ENCODE peak calls at places on chromosomes 12 and 14, in four cellular contexts. L is left ventricle myocardium inferior; C is CD4-positive, alpha-beta memory T cell; M is right cardiac atrium. U is an unnamed sample.

GRCh38 chr12:97609957-97610356 is 147.4 kb downstream of the RMST start:
- DNase-seq in C (no peak), L (no peak), M (no peak), U (no peak)

GRCh38 chr12:1926274-1926673 is 7.8 kb upstream of the CACNA2D4 start:
- DNase-seq in C (no peak), M (no peak), L (no peak), U (no peak)

GRCh38 chr12:3792623-3793288 is 39.8 kb upstream of the CRACR2A start:
- DNase-seq in C (no peak), L (no peak), M (no peak), U (no peak)

GRCh38 chr12:16473610-16474326 is 126.3 kb downstream of the MGST1 start:
- DNase-seq in L (no peak), C (no peak), M (no peak), U (no peak)

GRCh38 chr14:104972301-104973211 is 5.6 kb downstream of the AHNAK2 start:
- DNase-seq in M (peak; percentile 68), L (peak; percentile 17), C (no peak), U (peak; percentile 94)

GRCh38 chr12:52044284-52044983 is 6.8 kb upstream of the NR4A1 start:
- DNase-seq in C (no peak), L (peak; percentile 87), M (peak; percentile 97), U (peak; percentile 82)

GRCh38 chr12:1949771-1950470 is 31.5 kb upstream of the CACNA2D4 start:
- DNase-seq in M (peak; percentile 67), L (no peak), C (no peak), U (peak; percentile 86)

GRCh38 chr12:76018672-76019071 is 12.9 kb downstream of the PHLDA1 start:
- DNase-seq in L (no peak), C (no peak), M (no peak), U (no peak)

GRCh38 chr14:90204516-90204915 is 51.8 kb upstream of the PSMC1 start:
- DNase-seq in C (no peak), M (no peak), L (no peak), U (no peak)

GRCh38 chr14:75452900-75453816 is 25.3 kb downstream of the JDP2 start:
- DNase-seq in L (peak; percentile 64), C (no peak), M (peak; percentile 90), U (peak; percentile 95)

DNA sequence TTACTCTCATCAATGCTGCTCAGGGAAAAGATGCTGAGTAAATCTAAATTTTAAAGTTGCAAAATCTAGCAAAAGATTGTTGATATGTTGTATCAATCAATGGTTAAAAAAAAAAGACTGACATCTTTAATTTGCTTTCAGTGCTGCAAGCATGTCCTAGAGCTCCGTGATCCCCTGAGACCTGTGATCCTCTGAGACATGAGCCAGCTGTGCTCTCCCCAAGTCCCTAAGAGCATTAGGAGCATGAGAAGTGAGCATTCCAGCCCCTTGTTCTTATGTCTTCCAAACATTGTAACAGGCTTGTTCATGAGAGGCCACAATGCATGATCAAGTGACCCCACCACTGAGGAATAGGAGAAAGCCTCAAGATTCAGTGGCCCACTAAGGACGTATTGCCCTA is 116.6 kb downstream of the DAD1 start:
- DNase-seq in L (no peak), M (no peak), C (no peak), U (no peak)
- H3K4me3 ChIP-seq in L (no peak overlapping the region), M (no peak overlapping the region), C (no peak overlapping the region), U (no peak overlapping the region)

GRCh38 chr12:14840616-14841015 is 2.7 kb downstream of the ART4 start:
- DNase-seq in M (no peak), C (no peak), L (no peak), U (no peak)

GRCh38 chr12:14841761-14842160 is 1.6 kb downstream of the ART4 start:
- DNase-seq in L (peak; percentile 56), M (peak; percentile 83), C (no peak), U (no peak)

GRCh38 chr12:14836336-14837210 is 6.8 kb downstream of the ART4 start:
- DNase-seq in L (no peak), C (no peak), M (no peak), U (no peak)

GRCh38 chr12:14842315-14842714 is 1.0 kb downstream of the ART4 start:
- DNase-seq in M (no peak), L (no peak), C (no peak), U (no peak)

DNA sequence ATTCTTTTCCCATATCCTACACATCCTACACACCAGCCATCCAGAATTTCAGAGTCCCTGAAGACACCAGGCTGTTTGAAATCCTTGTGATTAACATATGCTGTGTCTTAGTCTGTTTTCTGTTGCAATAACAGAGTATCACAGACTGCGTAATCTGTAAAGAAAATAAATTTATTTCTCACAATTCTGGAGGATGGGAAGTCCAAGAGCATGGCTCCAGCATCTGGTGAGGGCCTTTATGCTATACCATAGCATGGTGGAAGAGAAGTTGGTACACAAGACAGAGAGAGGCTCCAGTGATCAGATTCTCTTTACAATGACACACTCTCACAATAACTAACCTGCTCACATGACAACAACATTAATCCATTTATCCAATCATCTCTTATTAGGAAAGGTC is 4.1 kb downstream of the ART4 start:
- DNase-seq in M (no peak), C (no peak), L (no peak), U (no peak)
- H3K4me1 ChIP-seq in M (peaks cover 11% of the 10 kb centered on the region), C (no peaks in the 10 kb centered on the region), L (peaks cover 57% of the 10 kb centered on the region), U (peaks cover 18% of the 10 kb centered on the region)

GRCh38 chr12:92404259-92404894 is 258.7 kb upstream of the BTG1 start:
- DNase-seq in L (no peak), M (no peak), C (no peak), U (no peak)
- H3K4me3 ChIP-seq in L (no peak overlapping the region), M (no peak overlapping the region), C (peak overlapping the region; percentile 23), U (no peak overlapping the region)

DNA sequence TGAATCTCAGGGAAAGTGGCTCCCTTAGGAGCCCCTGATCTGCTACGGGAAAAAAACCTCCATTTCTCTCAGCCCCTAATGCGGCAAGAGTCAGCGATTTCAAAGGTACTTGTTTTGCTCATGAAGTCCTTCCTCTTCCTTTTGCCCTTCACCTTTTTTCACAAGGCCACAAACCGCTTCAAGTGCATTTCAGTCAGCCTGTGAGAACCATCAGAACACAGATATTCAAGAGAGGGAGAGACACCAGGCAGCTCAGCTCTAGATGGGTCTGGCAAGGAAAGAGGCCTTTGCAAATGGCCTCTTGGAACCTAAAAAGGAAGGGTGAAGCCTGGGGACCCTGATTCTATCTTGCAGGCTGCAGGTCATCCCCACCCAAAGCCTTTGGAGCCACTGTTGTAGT is 144.9 kb downstream of the SAMD4A start:
- DNase-seq in L (no peak), M (no peak), C (no peak), U (no peak)
- H3K4me1 ChIP-seq in L (peaks cover 91% of the 10 kb centered on the region), M (peaks cover 21% of the 10 kb centered on the region), C (peaks cover 8% of the 10 kb centered on the region), U (no peaks in the 10 kb centered on the region)

GRCh38 chr12:68453876-68454275 is 121.7 kb upstream of the MDM1 start:
- DNase-seq in L (no peak), M (no peak), C (no peak), U (no peak)
- H3K4me3 ChIP-seq in L (no peak overlapping the region), M (no peak overlapping the region), C (no peak overlapping the region), U (no peak overlapping the region)

U was measured in kidney.